ENCODE peak calls at places on chromosomes 2 and 18, in six cellular contexts. W is mesendoderm, L is H9, S is neuronal stem cell, Q is H1, R is IMR-90. D is an unnamed sample.

GRCh38 chr2:114426111-114426510 is 16.3 kb upstream of the DPP10 start:
- DNase-seq in R (no peak), S (no peak), L (no peak), Q (no peak), W (no peak), D (no peak)

GRCh38 chr2:146661494-146662096 is 1183.2 kb upstream of the ACVR2A start:
- DNase-seq in L (no peak), S (peak; percentile 37), Q (no peak), W (peak; percentile 62), R (peak; percentile 60), D (peak; percentile 62)

GRCh38 chr2:10331702-10332401 is 29.1 kb downstream of the HPCAL1 start:
- DNase-seq in W (no peak), R (no peak), Q (no peak), L (no peak), S (no peak), D (no peak)

GRCh38 chr2:174051741-174052638 is 86.8 kb upstream of the SP3 start:
- DNase-seq in S (no peak), L (peak; percentile 55), Q (no peak), W (peak; percentile 96), R (peak; percentile 83), D (peak; percentile 73)

GRCh38 chr18:23981369-23981768 is 33.2 kb upstream of the TTC39C start:
- DNase-seq in R (no peak), L (no peak), W (no peak), Q (no peak), S (no peak), D (no peak)

GRCh38 chr2:101359436-101359835 is 27.9 kb downstream of the CREG2 start:
- DNase-seq in W (no peak), Q (no peak), R (no peak), L (no peak), S (no peak), D (no peak)

GRCh38 chr2:127149384-127149783 is 42.4 kb upstream of the BIN1 start:
- DNase-seq in Q (no peak), S (no peak), R (peak; percentile 96), L (no peak), W (no peak), D (peak; percentile 89)

GRCh38 chr18:28916436-28916835 is 739.5 kb upstream of the CDH2 start:
- DNase-seq in Q (no peak), S (no peak), L (no peak), W (no peak), R (no peak), D (peak; percentile 9)

GRCh38 chr2:164692958-164693357 is 71.7 kb upstream of the GRB14 start:
- DNase-seq in R (no peak), S (no peak), W (no peak), L (no peak), Q (no peak), D (no peak)

GRCh38 chr2:214069254-214069653 is 341.6 kb upstream of the VWC2L start:
- DNase-seq in L (no peak), Q (no peak), W (peak; percentile 88), R (peak; percentile 93), S (no peak), D (peak; percentile 95)

GRCh38 chr2:22487036-22487435 is 897.9 kb upstream of the KLHL29 start:
- DNase-seq in Q (no peak), W (peak; percentile 66), R (no peak), L (no peak), S (peak; percentile 11), D (no peak)

GRCh38 chr2:224160917-224161316 is 121.8 kb upstream of the SERPINE2 start:
- DNase-seq in S (no peak), W (no peak), R (peak; percentile 30), L (no peak), Q (no peak), D (no peak)

GRCh38 chr2:153519260-153519875 is 40.8 kb upstream of the RPRM start:
- DNase-seq in R (peak; percentile 39), S (peak; percentile 49), L (no peak), Q (no peak), W (peak; percentile 56), D (peak; percentile 42)

GRCh38 chr2:191740016-191740419 is 62.1 kb downstream of the NABP1 start:
- DNase-seq in L (no peak), Q (no peak), S (no peak), W (no peak), R (no peak), D (peak; percentile 6)

GRCh38 chr2:171882095-171882769 is 11.8 kb downstream of the SLC25A12 start:
- DNase-seq in R (peak; percentile 27), W (no peak), Q (no peak), S (no peak), L (no peak), D (peak; percentile 9)

GRCh38 chr18:7980136-7980535 is 413.0 kb downstream of the PTPRM start:
- DNase-seq in L (peak; percentile 47), S (no peak), R (no peak), W (peak; percentile 57), Q (no peak), D (no peak)

GRCh38 chr2:216059233-216059834 is 22.3 kb downstream of the PECR start:
- DNase-seq in Q (no peak), W (no peak), S (no peak), R (no peak), L (no peak), D (no peak)

GRCh38 chr2:161121622-161122021 is 38.6 kb upstream of the TANK start:
- DNase-seq in Q (no peak), R (no peak), L (no peak), W (no peak), S (no peak), D (no peak)

GRCh38 chr18:73007195-73007934 is 139.6 kb upstream of the NETO1 start:
- DNase-seq in L (no peak), Q (no peak), W (no peak), R (no peak), S (no peak), D (no peak)

DNA sequence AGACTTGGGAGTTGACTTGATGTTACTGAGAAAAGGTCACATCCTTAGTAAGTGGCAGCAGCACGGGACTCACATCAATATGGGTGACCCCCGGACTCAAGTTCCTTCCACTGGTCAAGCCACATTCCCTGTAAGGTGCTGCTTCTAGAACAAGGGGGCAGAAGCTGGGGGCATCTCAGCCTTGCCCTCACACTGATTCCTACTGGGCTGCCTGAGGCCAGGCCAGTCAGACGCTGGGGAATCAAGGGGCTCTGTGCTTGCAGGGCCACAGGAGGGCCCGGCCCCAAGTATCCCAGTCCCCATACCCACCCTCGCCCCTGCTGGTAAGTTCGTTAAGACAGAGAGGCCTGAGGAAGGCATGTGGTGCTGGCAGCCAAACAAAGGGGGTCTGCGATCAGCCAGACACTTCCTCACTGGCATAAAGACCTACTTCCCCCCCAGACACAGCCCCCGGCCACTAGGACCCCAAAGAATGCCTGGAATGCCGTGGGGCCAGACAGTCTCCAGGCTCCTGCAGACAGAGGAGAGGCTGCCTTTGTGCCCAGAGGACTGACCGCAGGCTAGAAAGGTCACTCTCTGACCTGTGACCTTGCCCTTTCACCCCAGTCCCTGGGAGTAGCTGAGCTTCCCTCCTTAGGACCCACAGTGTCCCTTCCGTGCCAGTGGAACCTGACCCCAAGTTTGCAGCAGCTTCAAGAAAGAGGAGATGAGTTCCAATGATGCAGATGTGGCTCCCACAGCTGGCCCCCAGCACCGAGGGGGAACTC is 83.6 kb downstream of the HS1BP3 start:
- DNase-seq in W (peak; percentile 91), Q (no peak), L (peak; percentile 82), R (no peak), S (peak; percentile 93), D (no peak)
- H2BK15ac ChIP-seq in W (no peak overlapping the region), Q (peak overlapping the region; percentile 72), L (no peak overlapping the region), R (peak overlapping the region; percentile 63), S (no peak overlapping the region), D (peak overlapping the region; percentile 55)

GRCh38 chr2:240717681-240718581 is 26.3 kb downstream of the AQP12A start:
- DNase-seq in Q (no peak), S (no peak), W (no peak), R (no peak), L (no peak), D (no peak)
- H3K9ac ChIP-seq in Q (no peak overlapping the region), S (peak overlapping the region; percentile 44), W (no peak overlapping the region), R (no peak overlapping the region), L (no peak overlapping the region), D (no peak overlapping the region)

GRCh38 chr2:16315911-16316310 is 349.7 kb downstream of the CYRIA start:
- DNase-seq in R (no peak), W (no peak), L (no peak), S (no peak), Q (no peak), D (no peak)

GRCh38 chr2:16314001-16314400 is 351.6 kb downstream of the CYRIA start:
- DNase-seq in Q (no peak), R (no peak), S (no peak), W (no peak), L (no peak), D (no peak)

GRCh38 chr2:16315458-16315835 is 350.2 kb downstream of the CYRIA start:
- DNase-seq in R (no peak), Q (no peak), L (no peak), S (no peak), W (no peak), D (no peak)

GRCh38 chr2:16313235-16313980 is 352.2 kb downstream of the CYRIA start:
- DNase-seq in Q (no peak), W (no peak), S (no peak), R (no peak), L (no peak), D (no peak)

DNA sequence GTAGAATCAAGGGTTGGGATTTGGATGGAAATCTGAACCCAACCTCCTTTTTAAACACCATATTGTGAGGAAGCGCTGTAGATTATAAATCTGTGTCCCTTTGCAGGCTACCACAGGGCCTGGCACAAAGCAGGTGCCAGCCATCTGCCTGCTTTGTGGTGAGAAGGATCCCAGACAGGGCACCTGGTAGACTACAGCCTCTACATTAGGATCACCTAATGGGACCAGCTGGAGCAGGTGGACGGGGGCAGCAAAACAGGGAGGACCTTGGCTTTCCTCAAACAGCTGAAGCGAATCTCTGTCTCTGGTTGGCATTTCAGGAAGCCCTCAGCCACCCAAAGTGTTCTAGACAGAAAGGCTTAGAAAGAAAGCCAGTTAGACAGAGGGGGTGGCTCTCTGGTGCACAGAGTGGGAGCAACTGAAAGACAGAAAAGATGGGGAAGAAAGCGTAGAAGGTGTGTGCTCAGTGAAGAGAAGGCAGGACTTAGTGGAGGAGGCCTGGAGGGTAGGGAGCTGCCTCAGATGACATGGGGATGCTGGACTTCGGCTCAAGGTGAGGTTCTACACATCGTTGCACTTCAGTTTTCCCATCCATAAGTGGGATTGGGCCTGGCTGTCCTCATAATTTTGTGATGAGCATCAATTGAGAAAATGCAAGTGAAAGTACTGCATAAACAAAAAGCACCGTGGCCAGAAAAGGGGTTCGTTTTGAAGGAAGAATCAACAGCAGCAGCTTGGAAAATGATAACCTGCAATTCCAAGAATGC is 350.8 kb downstream of the CYRIA start:
- DNase-seq in W (no peak), R (no peak), L (no peak), Q (no peak), S (no peak), D (no peak)
- H2BK15ac ChIP-seq in W (no peak overlapping the region), R (no peak overlapping the region), L (no peak overlapping the region), Q (no peak overlapping the region), S (no peak overlapping the region), D (no peak overlapping the region)

DNA sequence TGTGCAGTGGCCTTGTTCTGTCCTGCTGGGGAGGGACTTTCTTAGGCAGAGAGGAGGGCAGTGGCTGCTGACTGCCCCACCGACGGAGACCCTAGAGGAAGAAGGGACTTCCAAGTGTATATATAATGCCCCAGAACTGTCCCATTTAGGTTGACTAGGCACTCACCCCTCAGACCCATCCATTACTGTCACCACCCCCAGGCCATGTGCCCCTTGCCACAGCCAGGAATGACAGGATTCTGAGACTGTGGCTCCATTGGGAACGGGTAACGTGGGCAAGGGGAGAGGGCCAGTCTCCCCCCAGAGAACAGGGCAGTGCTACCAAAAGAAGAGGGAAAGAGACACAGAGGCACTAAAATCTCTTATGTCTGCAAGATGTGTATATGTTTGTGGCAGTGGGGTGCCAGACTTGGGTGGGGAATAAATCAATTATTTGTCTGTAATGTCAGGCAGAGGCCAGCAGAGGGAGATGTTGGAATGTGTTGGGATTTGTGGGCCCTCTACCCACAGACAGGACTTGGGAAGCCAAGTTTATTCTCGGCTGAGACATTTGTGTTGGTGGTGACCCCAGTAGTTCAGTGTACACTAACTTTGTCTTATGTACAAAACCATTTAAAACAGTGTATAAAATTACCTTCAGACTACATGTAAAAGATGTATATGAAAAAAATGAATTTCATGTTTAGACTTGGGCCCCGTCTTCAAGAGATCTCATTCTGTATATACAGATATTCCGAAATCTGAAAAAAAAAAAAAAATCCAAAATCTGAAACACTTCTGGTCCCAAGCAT is 24.0 kb upstream of the TMEM37 start:
- DNase-seq in Q (no peak), S (peak; percentile 61), W (peak; percentile 79), R (peak; percentile 58), L (peak; percentile 59), D (peak; percentile 67)
- H3K9ac ChIP-seq in Q (no peak overlapping the region), S (no peak overlapping the region), W (no peak overlapping the region), R (no peak overlapping the region), L (no peak overlapping the region), D (no peak overlapping the region)